ENCODE peak calls at places on chromosomes 2 and 18, in nine cellular contexts. Z is AG09309, L is colonic mucosa, O is MM.1S, G is psoas muscle, T is dorsolateral prefrontal cortex, N is stomach, W is lower leg skin, F is Calu3. R is an unnamed sample.

GRCh38 chr2:68907232-68907922 is 36.2 kb upstream of the BMP10 start:
- DNase-seq in O (no peak), W (no peak), Z (no peak), L (no peak), T (no peak), G (no peak), N (no peak), F (peak; percentile 22), R (no peak)

GRCh38 chr2:152084076-152084475 is 14.8 kb downstream of the CACNB4 start:
- DNase-seq in F (no peak), W (no peak), N (no peak), L (no peak), T (no peak), G (no peak), O (no peak), Z (no peak), R (no peak)

GRCh38 chr18:44759925-44760342 is 79.2 kb downstream of the SETBP1 start:
- DNase-seq in T (no peak), W (no peak), N (no peak), F (no peak), Z (no peak), O (peak; percentile 82), G (no peak), L (no peak), R (no peak)

GRCh38 chr2:238866656-238867277 is 18.9 kb downstream of the TWIST2 start:
- DNase-seq in F (no peak), T (no peak), O (no peak), L (no peak), Z (no peak), N (no peak), W (peak; percentile 82), G (no peak), R (no peak)

GRCh38 chr2:163182764-163183354 is 344.3 kb upstream of the KCNH7 start:
- DNase-seq in N (no peak), L (no peak), G (no peak), F (no peak), Z (no peak), O (peak; percentile 33), T (no peak), W (no peak), R (no peak)

GRCh38 chr2:231545105-231545902 is 15.1 kb upstream of the NMUR1 start:
- DNase-seq in F (no peak), N (peak; percentile 50), W (peak; percentile 78), L (peak; percentile 50), G (no peak), T (no peak), O (peak; percentile 91), Z (peak; percentile 5), R (no peak)

GRCh38 chr18:77403969-77404535 is 154.4 kb downstream of the GALR1 start:
- DNase-seq in F (no peak), Z (no peak), T (no peak), W (no peak), O (no peak), G (no peak), L (no peak), N (no peak), R (no peak)

GRCh38 chr2:8627019-8627691 is 54.7 kb upstream of the ID2 start:
- DNase-seq in G (no peak), Z (no peak), T (no peak), O (no peak), W (no peak), L (peak; percentile 65), F (no peak), N (no peak), R (no peak)

GRCh38 chr2:105125428-105125827 is 87.6 kb downstream of the MRPS9 start:
- DNase-seq in G (no peak), N (no peak), L (no peak), T (no peak), W (no peak), Z (no peak), F (no peak), O (no peak), R (no peak)

GRCh38 chr2:4368907-4369306 is 665.5 kb downstream of the DCDC2C start:
- DNase-seq in N (no peak), T (no peak), Z (no peak), W (no peak), F (no peak), G (no peak), L (no peak), O (no peak), R (no peak)

GRCh38 chr2:9753276-9753600 is 90.0 kb upstream of the TAF1B start:
- DNase-seq in T (no peak), W (no peak), N (peak; percentile 52), O (no peak), F (peak; percentile 57), G (peak; percentile 60), Z (peak; percentile 88), L (peak; percentile 49), R (no peak)

GRCh38 chr18:26383454-26384270 is 157.4 kb downstream of the TAF4B start:
- DNase-seq in O (peak; percentile 48), Z (peak; percentile 35), L (no peak), T (no peak), F (peak; percentile 22), W (no peak), N (no peak), G (no peak), R (no peak)

GRCh38 chr2:66030553-66030952 is 404.4 kb upstream of the MEIS1 start:
- DNase-seq in O (no peak), Z (no peak), T (no peak), N (no peak), G (no peak), F (no peak), L (no peak), W (no peak), R (no peak)

GRCh38 chr18:60692277-60692676 is 319.7 kb upstream of the MC4R start:
- DNase-seq in L (no peak), Z (no peak), N (no peak), W (no peak), G (no peak), T (no peak), O (no peak), F (no peak), R (no peak)

GRCh38 chr2:241613018-241613780 is 23.8 kb downstream of the THAP4 start:
- DNase-seq in L (no peak), G (no peak), W (no peak), Z (no peak), N (no peak), T (no peak), F (no peak), O (no peak), R (no peak)

GRCh38 chr2:204145197-204146190 is 208.9 kb downstream of the ICOS start:
- DNase-seq in O (peak; percentile 75), L (peak; percentile 84), W (peak; percentile 94), G (peak; percentile 66), T (peak; percentile 57), Z (peak; percentile 14), N (peak; percentile 81), F (peak; percentile 88), R (peak; percentile 80)

GRCh38 chr18:8208716-8209115 is 400.5 kb upstream of the RAB12 start:
- DNase-seq in Z (no peak), W (no peak), N (no peak), O (no peak), T (no peak), L (no peak), F (no peak), G (no peak), R (no peak)

GRCh38 chr2:238728322-238729260 is 119.3 kb upstream of the TWIST2 start:
- DNase-seq in F (no peak), G (peak; percentile 44), W (peak; percentile 87), O (no peak), N (no peak), T (no peak), Z (peak; percentile 99), L (no peak), R (no peak)

GRCh38 chr2:26519396-26519991 is 41.6 kb upstream of the OTOF start:
- DNase-seq in L (no peak), F (no peak), T (no peak), G (no peak), N (no peak), Z (no peak), W (no peak), O (no peak), R (no peak)

GRCh38 chr2:26521913-26522180 is 43.9 kb upstream of the OTOF start:
- DNase-seq in O (no peak), Z (no peak), G (no peak), N (no peak), W (no peak), F (no peak), L (no peak), T (no peak), R (no peak)

GRCh38 chr2:26520065-26520464 is 42.1 kb upstream of the OTOF start:
- DNase-seq in G (no peak), W (no peak), F (no peak), O (no peak), L (no peak), T (no peak), N (no peak), Z (no peak), R (no peak)

GRCh38 chr2:26522325-26523120 is 44.6 kb upstream of the OTOF start:
- DNase-seq in G (no peak), W (no peak), O (no peak), N (no peak), L (no peak), T (no peak), Z (no peak), F (no peak), R (no peak)

GRCh38 chr2:26521054-26521912 is 43.4 kb upstream of the OTOF start:
- DNase-seq in F (peak; percentile 67), W (no peak), T (no peak), N (peak; percentile 46), Z (no peak), O (peak; percentile 9), G (no peak), L (no peak), R (peak; percentile 22)
- TF ChIP-seq CTCF in F (peak; percentile 72), W (no peak), T (no peak), N (no peak), Z (peak; percentile 25), O (peak; percentile 38), G (no peak), L (peak; percentile 36), R (peak; percentile 49)

GRCh38 chr2:101036562-101036961 is 34.5 kb downstream of the RPL31 start:
- DNase-seq in N (no peak), F (no peak), Z (no peak), O (peak; percentile 44), T (no peak), W (no peak), L (no peak), G (no peak), R (no peak)
- TF ChIP-seq CTCF in N (no peak), F (peak; percentile 52), Z (peak; percentile 54), O (peak; percentile 63), T (peak; percentile 46), W (no peak), L (peak; percentile 46), G (peak; percentile 48), R (peak; percentile 69)

DNA sequence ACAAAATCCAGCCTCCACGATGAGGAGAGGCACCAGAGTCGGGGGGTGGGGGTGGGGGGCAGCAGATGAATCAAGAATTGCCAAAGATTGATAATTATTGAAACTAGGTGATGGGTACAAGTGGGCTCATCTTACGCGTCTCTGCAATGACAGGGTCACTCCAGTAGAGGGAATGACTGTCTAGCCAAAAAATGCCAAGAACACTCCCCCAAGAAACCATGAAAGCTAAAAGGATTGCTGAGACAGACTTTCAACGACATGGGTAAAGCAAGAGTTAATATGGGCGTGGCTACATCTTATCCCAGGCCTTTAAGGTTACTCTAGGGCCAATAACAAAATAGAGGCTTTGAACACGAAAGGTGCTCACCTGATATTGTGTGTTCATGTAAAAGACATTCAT is 86.5 kb downstream of the STK39 start:
- DNase-seq in N (no peak), F (no peak), T (no peak), L (no peak), O (no peak), G (no peak), W (no peak), Z (no peak), R (no peak)
- TF ChIP-seq CTCF in N (no peak), F (no peak), T (no peak), L (no peak), O (no peak), G (no peak), W (no peak), Z (no peak), R (peak; percentile 40)

GRCh38 chr2:60880988-60881932 is at the start of gene REL:
- DNase-seq in L (peak; percentile 92), T (peak; percentile 69), O (peak; percentile 90), Z (peak; percentile 65), N (peak; percentile 94), G (peak; percentile 91), W (peak; percentile 97), F (peak; percentile 96), R (peak; percentile 84)
- TF ChIP-seq CTCF in L (no peak), T (no peak), O (peak; percentile 22), Z (peak; percentile 27), N (no peak), G (peak; percentile 29), W (no peak), F (no peak), R (peak; percentile 42)

R was measured in neural crest cell.